ENCODE peak calls at places on chromosomes 13 and 19, in seven cellular contexts. R is RPMI8226; Y is mucosa of descending colon; T is aorta; G is RWPE1; C is mesothelial cell of epicardium; X is effector CD4-positive, alpha-beta T cell. S is an unnamed sample.

GRCh38 chr13:103517768-103518102 is 451.5 kb upstream of the SLC10A2 start:
- DNase-seq in R (no peak), Y (no peak), T (no peak), G (no peak), C (no peak), X (no peak), S (no peak)

GRCh38 chr19:42239544-42240220 is 2.7 kb downstream of the GSK3A start:
- DNase-seq in R (no peak), Y (no peak), T (no peak), G (no peak), C (no peak), X (no peak), S (no peak)

GRCh38 chr19:13557756-13558398 is 51.6 kb upstream of the CACNA1A start:
- DNase-seq in R (peak), Y (no peak), T (no peak), G (peak), C (no peak), X (no peak), S (no peak)

GRCh38 chr19:33146209-33146608 is 14.3 kb downstream of the WDR88 start:
- DNase-seq in R (no peak), Y (no peak), T (no peak), G (no peak), C (no peak), X (no peak), S (no peak)

GRCh38 chr13:107942030-107942617 is 273.2 kb downstream of the LIG4 start:
- DNase-seq in R (no peak), Y (no peak), T (no peak), G (no peak), C (no peak), X (no peak), S (no peak)

GRCh38 chr13:46311217-46311616 is 75.8 kb downstream of the RUBCNL start:
- DNase-seq in R (no peak), Y (no peak), T (no peak), G (no peak), C (no peak), X (no peak), S (no peak)

GRCh38 chr19:3482507-3483225 is 575 bp downstream of the SMIM44 start:
- DNase-seq in R (no peak), Y (peak), T (no peak), G (no peak), C (no peak), X (no peak), S (no peak)

GRCh38 chr19:2332341-2333026 is 4.0 kb downstream of the SPPL2B start:
- DNase-seq in R (peak), Y (peak), T (no peak), G (no peak), C (no peak), X (peak), S (peak)

GRCh38 chr19:6551607-6552450 is 21.0 kb downstream of the TNFSF9 start:
- DNase-seq in R (peak), Y (peak), T (peak), G (no peak), C (no peak), X (peak), S (no peak)

GRCh38 chr19:47107953-47108746 is 5.4 kb downstream of the ZC3H4 start:
- DNase-seq in R (no peak), Y (no peak), T (no peak), G (no peak), C (no peak), X (no peak), S (peak)

GRCh38 chr13:20969182-20969581 is 66.6 kb upstream of the XPO4 start:
- DNase-seq in R (no peak), Y (no peak), T (no peak), G (peak), C (no peak), X (no peak), S (no peak)

GRCh38 chr13:52348081-52348480 is 57.9 kb downstream of the THSD1 start:
- DNase-seq in R (no peak), Y (no peak), T (no peak), G (peak), C (no peak), X (no peak), S (no peak)

GRCh38 chr19:27733551-27734266 is 1479.2 kb downstream of the UQCRFS1 start:
- DNase-seq in R (no peak), Y (no peak), T (no peak), G (no peak), C (no peak), X (no peak), S (no peak)

GRCh38 chr13:113654591-113655357 is 3.2 kb downstream of the ATP4B start:
- DNase-seq in R (no peak), Y (peak), T (peak), G (no peak), C (peak), X (no peak), S (no peak)

GRCh38 chr13:98751397-98752110 is 918 bp downstream of the SLC15A1 start:
- DNase-seq in R (no peak), Y (peak), T (no peak), G (no peak), C (no peak), X (no peak), S (no peak)

GRCh38 chr13:20159646-20160345 is 1.1 kb downstream of the GJA3 start:
- DNase-seq in R (no peak), Y (no peak), T (no peak), G (no peak), C (no peak), X (no peak), S (no peak)

GRCh38 chr13:62130016-62130970 is 714.6 kb upstream of the PCDH20 start:
- DNase-seq in R (no peak), Y (no peak), T (no peak), G (no peak), C (no peak), X (no peak), S (no peak)

GRCh38 chr13:92967923-92968322 is 258.7 kb upstream of the GPC6 start:
- DNase-seq in R (no peak), Y (no peak), T (no peak), G (no peak), C (no peak), X (no peak), S (no peak)

GRCh38 chr19:19342086-19343015 is 21.7 kb downstream of the MAU2 start:
- DNase-seq in R (peak), Y (peak), T (no peak), G (peak), C (peak), X (no peak), S (no peak)

GRCh38 chr19:1082928-1083816 is 12.0 kb downstream of the POLR2E start:
- DNase-seq in R (no peak), Y (peak), T (no peak), G (no peak), C (peak), X (no peak), S (no peak)

GRCh38 chr19:35641515-35642151 is at the start of gene ETV2:
- DNase-seq in R (no peak), Y (peak), T (no peak), G (no peak), C (no peak), X (peak), S (no peak)

GRCh38 chr13:97175041-97175440 is 47.1 kb upstream of the MBNL2 start:
- DNase-seq in R (no peak), Y (no peak), T (no peak), G (no peak), C (no peak), X (no peak), S (no peak)

GRCh38 chr13:76016799-76017198 is 380.7 kb downstream of the LMO7 start:
- DNase-seq in R (peak), Y (no peak), T (no peak), G (no peak), C (no peak), X (no peak), S (peak)

GRCh38 chr13:24145231-24145630 is 15.3 kb upstream of the SPATA13 start:
- DNase-seq in R (no peak), Y (no peak), T (no peak), G (no peak), C (no peak), X (no peak), S (no peak)

GRCh38 chr13:30639671-30640070 is 22.0 kb downstream of the USPL1 start:
- DNase-seq in R (no peak), Y (no peak), T (no peak), G (no peak), C (no peak), X (no peak), S (no peak)

GRCh38 chr13:61531383-61532065 is 115.9 kb upstream of the PCDH20 start:
- DNase-seq in R (no peak), Y (no peak), T (no peak), G (peak), C (no peak), X (no peak), S (no peak)

GRCh38 chr13:99178636-99179035 is 22.0 kb upstream of the UBAC2 start:
- DNase-seq in R (no peak), Y (no peak), T (no peak), G (no peak), C (no peak), X (no peak), S (no peak)

GRCh38 chr13:79435549-79435948 is 29.5 kb upstream of the RBM26 start:
- DNase-seq in R (no peak), Y (no peak), T (no peak), G (no peak), C (no peak), X (no peak), S (no peak)

GRCh38 chr19:30047355-30047895 is 105.4 kb downstream of the URI1 start:
- DNase-seq in R (no peak), Y (peak), T (no peak), G (no peak), C (no peak), X (no peak), S (no peak)

GRCh38 chr19:35045667-35046300 is 4.3 kb downstream of the HPN start:
- DNase-seq in R (peak), Y (no peak), T (peak), G (peak), C (no peak), X (no peak), S (peak)

GRCh38 chr19:1862424-1863307 is 713 bp downstream of the KLF16 start:
- DNase-seq in R (peak), Y (peak), T (peak), G (no peak), C (no peak), X (peak), S (no peak)

GRCh38 chr13:114063545-114064515 is 68.6 kb downstream of the RASA3 start:
- DNase-seq in R (peak), Y (peak), T (peak), G (no peak), C (no peak), X (no peak), S (no peak)

GRCh38 chr13:75430618-75431209 is 51.3 kb downstream of the TBC1D4 start:
- DNase-seq in R (no peak), Y (no peak), T (no peak), G (no peak), C (no peak), X (no peak), S (no peak)

GRCh38 chr13:61255035-61255796 is 160.4 kb downstream of the PCDH20 start:
- DNase-seq in R (no peak), Y (no peak), T (no peak), G (no peak), C (no peak), X (no peak), S (no peak)

S was measured in KG1.